ENCODE peak calls at places on chromosome 4, in five cellular contexts. N is sigmoid colon, R is cardiac muscle cell, D is uterus, Z is astrocyte. C is an unnamed sample.

GRCh38 chr4:150332961-150333360 is 249.0 kb upstream of the MAB21L2 start:
- DNase-seq in N (no peak), R (no peak), D (no peak), Z (no peak), C (no peak)

GRCh38 chr4:112231779-112232713 is at the start of gene AP1AR:
- DNase-seq in N (peak), R (peak), D (peak), Z (peak), C (peak)

GRCh38 chr4:62003695-62004094 is 803.6 kb downstream of the ADGRL3 start:
- DNase-seq in N (no peak), R (no peak), D (no peak), Z (no peak), C (no peak)

GRCh38 chr4:185108185-185108584 is 34.9 kb upstream of the SLC25A4 start:
- DNase-seq in N (no peak), R (no peak), D (no peak), Z (no peak), C (no peak)

GRCh38 chr4:129550281-129550785 is 454.4 kb downstream of the C4orf33 start:
- DNase-seq in N (no peak), R (no peak), D (no peak), Z (no peak), C (no peak)

GRCh38 chr4:147578057-147578476 is 39.1 kb upstream of the TMEM184C start:
- DNase-seq in N (no peak), R (peak), D (peak), Z (peak), C (no peak)

GRCh38 chr4:181517521-181517920 is 725.7 kb upstream of the TENM3 start:
- DNase-seq in N (no peak), R (peak), D (no peak), Z (peak), C (no peak)

GRCh38 chr4:188841523-188841922 is 702.3 kb downstream of the TRIML1 start:
- DNase-seq in N (no peak), R (no peak), D (no peak), Z (no peak), C (no peak)

GRCh38 chr4:86036729-86037128 is 323.1 kb downstream of the MAPK10 start:
- DNase-seq in N (no peak), R (peak), D (no peak), Z (peak), C (no peak)

GRCh38 chr4:108224628-108225053 is 55.9 kb upstream of the LEF1 start:
- DNase-seq in N (no peak), R (peak), D (no peak), Z (peak), C (peak)

GRCh38 chr4:148376151-148376550 is 66.1 kb downstream of the NR3C2 start:
- DNase-seq in N (peak), R (peak), D (no peak), Z (peak), C (no peak)

GRCh38 chr4:85812776-85813175 is 337.8 kb downstream of the ARHGAP24 start:
- DNase-seq in N (no peak), R (no peak), D (no peak), Z (peak), C (no peak)

GRCh38 chr4:170229021-170229420 is 139.3 kb upstream of the AADAT start:
- DNase-seq in N (no peak), R (no peak), D (no peak), Z (no peak), C (no peak)

GRCh38 chr4:139795476-139795875 is 129.9 kb downstream of the MGST2 start:
- DNase-seq in N (no peak), R (no peak), D (no peak), Z (no peak), C (no peak)

GRCh38 chr4:109125084-109125483 is 177.4 kb downstream of the COL25A1 start:
- DNase-seq in N (no peak), R (no peak), D (no peak), Z (no peak), C (no peak)

GRCh38 chr4:18844726-18845125 is 823.2 kb upstream of the LCORL start:
- DNase-seq in N (no peak), R (no peak), D (no peak), Z (peak), C (no peak)

GRCh38 chr4:186823989-186824388 is 100.3 kb upstream of the FAT1 start:
- DNase-seq in N (no peak), R (peak), D (no peak), Z (peak), C (no peak)

GRCh38 chr4:159430896-159431295 is 328.0 kb downstream of the RAPGEF2 start:
- DNase-seq in N (no peak), R (no peak), D (no peak), Z (no peak), C (no peak)

GRCh38 chr4:84258905-84259830 is 239.9 kb downstream of the NKX6-1 start:
- DNase-seq in N (no peak), R (peak), D (no peak), Z (peak), C (no peak)

GRCh38 chr4:165682621-165683020 is 190.4 kb upstream of the TLL1 start:
- DNase-seq in N (no peak), R (peak), D (no peak), Z (peak), C (no peak)

GRCh38 chr4:157005193-157005592 is 33.6 kb upstream of the PDGFC start:
- DNase-seq in N (no peak), R (no peak), D (no peak), Z (no peak), C (no peak)
- H3K27ac ChIP-seq in N (no peak), R (no peak), D (no peak), Z (no peak), C (no peak)

DNA sequence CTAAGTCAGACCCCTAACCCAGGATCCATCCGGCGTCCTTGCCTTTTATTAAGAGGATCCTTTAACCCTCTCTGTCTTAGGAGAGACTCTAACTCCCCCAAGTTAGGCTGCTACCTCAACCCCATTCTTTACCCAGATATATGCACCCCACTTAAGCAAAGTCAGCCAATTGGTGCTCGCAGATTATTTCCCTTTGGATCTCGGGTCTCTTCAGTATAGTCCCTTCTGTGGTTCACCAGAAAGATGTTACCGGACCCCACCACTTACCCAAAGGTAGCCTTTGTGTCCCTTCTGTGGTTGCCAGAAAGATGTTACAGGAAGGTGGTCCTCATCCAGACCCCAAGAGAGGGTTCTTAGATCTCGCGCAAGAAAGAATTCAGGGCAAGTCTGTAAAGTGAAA is 212.9 kb upstream of the GRID2 start:
- DNase-seq in N (no peak), R (no peak), D (no peak), Z (no peak), C (no peak)
- H3K4me3 ChIP-seq in N (no peak), R (no peak), D (no peak), Z (no peak), C (no peak)

GRCh38 chr4:151347490-151347889 is 22.1 kb upstream of the SH3D19 start:
- DNase-seq in N (no peak), R (no peak), D (no peak), Z (no peak), C (no peak)

GRCh38 chr4:151344948-151345347 is 19.5 kb upstream of the SH3D19 start:
- DNase-seq in N (no peak), R (no peak), D (no peak), Z (no peak), C (no peak)

GRCh38 chr4:151347891-151348290 is 22.5 kb upstream of the SH3D19 start:
- DNase-seq in N (no peak), R (no peak), D (no peak), Z (no peak), C (no peak)
- H3K27ac ChIP-seq in N (no peak), R (no peak), D (no peak), Z (no peak), C (no peak)

GRCh38 chr4:110512901-110513300 is 36.9 kb downstream of the ENPEP start:
- DNase-seq in N (no peak), R (no peak), D (no peak), Z (no peak), C (no peak)

GRCh38 chr4:110518889-110519490 is 43.0 kb downstream of the ENPEP start:
- DNase-seq in N (no peak), R (peak), D (no peak), Z (no peak), C (no peak)

GRCh38 chr4:110515676-110516075 is 39.7 kb downstream of the ENPEP start:
- DNase-seq in N (no peak), R (no peak), D (no peak), Z (no peak), C (no peak)

GRCh38 chr4:110514889-110515479 is 39.0 kb downstream of the ENPEP start:
- DNase-seq in N (no peak), R (peak), D (no peak), Z (peak), C (no peak)

GRCh38 chr4:110516106-110516922 is 40.4 kb downstream of the ENPEP start:
- DNase-seq in N (peak), R (peak), D (peak), Z (peak), C (peak)
- H3K4me3 ChIP-seq in N (peak), R (no peak), D (no peak), Z (peak), C (peak)

GRCh38 chr4:16859031-16859430 is 39.4 kb downstream of the LDB2 start:
- DNase-seq in N (no peak), R (no peak), D (no peak), Z (peak), C (no peak)
- H3K27ac ChIP-seq in N (no peak), R (no peak), D (peak), Z (peak), C (peak)

DNA sequence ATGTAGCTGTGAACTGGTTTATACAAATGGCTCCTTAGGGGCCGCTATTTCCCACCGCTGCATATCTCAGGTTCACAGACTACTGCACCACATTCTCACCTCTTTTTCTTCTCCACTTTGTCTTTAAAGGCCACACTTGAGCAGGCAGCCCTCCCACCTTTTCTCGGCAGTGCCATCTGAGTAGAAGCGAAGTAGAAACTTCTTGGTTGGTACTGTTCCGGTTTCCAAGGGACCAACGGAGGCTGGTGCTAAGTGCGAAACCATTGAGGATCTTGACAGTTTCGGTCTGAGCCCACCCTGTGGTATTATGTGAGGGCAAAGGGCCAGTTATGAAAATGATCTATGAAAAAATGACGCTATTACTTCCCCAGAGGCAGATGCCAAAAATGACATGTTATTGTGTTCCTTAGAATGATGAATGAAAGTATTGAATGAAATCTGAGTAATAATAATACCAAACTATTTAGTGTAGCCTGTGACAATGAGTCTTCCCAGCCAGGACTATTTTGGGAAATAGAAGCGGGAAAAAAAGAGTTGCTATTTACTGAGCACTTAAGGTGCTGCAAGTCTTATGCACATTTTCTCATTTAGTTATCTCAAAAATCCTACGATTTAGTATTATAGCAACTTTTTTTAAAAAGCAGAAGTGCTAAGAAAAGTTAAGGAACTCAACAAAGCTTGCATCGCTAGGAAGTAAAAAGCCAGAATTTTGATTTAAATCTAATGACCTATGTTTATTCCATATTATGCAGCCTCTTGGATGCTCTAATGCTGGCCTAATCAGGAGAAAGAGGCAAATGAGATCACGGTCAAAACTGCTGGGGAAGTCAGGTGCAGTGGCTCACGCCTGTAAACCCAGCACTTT is 29.6 kb upstream of the CHRNA9 start:
- DNase-seq in N (peak), R (no peak), D (no peak), Z (no peak), C (no peak)
- H3K4me3 ChIP-seq in N (no peak), R (no peak), D (no peak), Z (no peak), C (no peak)

GRCh38 chr4:31088600-31089230 is 368.5 kb downstream of the PCDH7 start:
- DNase-seq in N (no peak), R (peak), D (no peak), Z (peak), C (no peak)
- H3K27ac ChIP-seq in N (peak), R (peak), D (no peak), Z (peak), C (no peak)

DNA sequence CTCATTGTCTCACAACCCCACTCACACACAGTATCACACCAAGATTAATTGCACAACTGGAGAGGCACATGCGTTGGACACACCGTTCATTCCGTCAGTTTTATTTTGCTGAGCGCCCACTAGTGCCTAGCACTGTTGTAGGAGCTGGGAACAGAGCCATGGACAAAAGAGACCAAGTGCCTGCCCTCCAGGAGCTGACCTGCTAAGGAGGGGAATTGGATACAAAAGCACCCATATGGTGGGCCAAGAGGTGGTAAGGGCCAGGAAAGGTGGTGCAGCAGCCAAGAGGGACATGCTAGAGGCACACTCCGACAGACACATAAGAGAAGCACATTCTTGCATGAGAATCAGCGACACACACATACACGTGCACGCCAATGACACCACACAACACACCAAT is 705 bp upstream of the CRMP1 start:
- DNase-seq in N (no peak), R (no peak), D (no peak), Z (no peak), C (no peak)
- H3K4me3 ChIP-seq in N (no peak), R (no peak), D (no peak), Z (no peak), C (no peak)

GRCh38 chr4:24862073-24862751 is 50.6 kb downstream of the CCDC149 start:
- DNase-seq in N (no peak), R (no peak), D (no peak), Z (no peak), C (no peak)

GRCh38 chr4:24856586-24856985 is 56.3 kb downstream of the CCDC149 start:
- DNase-seq in N (no peak), R (peak), D (no peak), Z (peak), C (peak)

GRCh38 chr4:24857996-24858395 is 54.8 kb downstream of the CCDC149 start:
- DNase-seq in N (no peak), R (peak), D (no peak), Z (peak), C (peak)

GRCh38 chr4:24855741-24856140 is 57.1 kb downstream of the CCDC149 start:
- DNase-seq in N (no peak), R (no peak), D (no peak), Z (no peak), C (no peak)

DNA sequence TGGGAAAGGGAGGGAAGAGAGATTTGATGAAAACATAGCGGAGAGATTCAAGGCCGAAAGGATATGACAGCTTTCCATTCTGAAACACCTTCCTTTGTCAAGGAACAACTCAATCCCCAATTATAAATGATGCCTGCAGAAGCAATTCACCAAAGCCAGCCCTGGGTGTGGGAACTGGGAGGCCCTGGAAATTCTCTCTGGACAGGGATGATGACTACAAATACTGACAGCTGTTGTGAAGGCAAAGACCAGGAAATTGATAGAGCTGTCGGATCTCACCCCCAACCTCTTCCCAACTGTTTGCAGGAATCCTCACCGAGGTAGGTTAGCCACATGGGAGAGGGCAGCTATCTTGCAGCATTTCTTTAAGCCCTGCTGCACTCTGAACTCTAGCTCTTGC is 54.3 kb downstream of the CCDC149 start:
- DNase-seq in N (no peak), R (no peak), D (no peak), Z (no peak), C (no peak)
- H3K27ac ChIP-seq in N (peak), R (peak), D (peak), Z (peak), C (peak)